ENCODE peak calls at places on chromosomes 7 and 10, in six cellular contexts. W, T, B, F, C and L are unnamed samples.

GRCh38 chr7:84524714-84525694 is 330.4 kb upstream of the SEMA3A start:
- DNase-seq in C (no peak), F (peak), B (no peak), W (no peak), T (no peak), L (no peak)

GRCh38 chr7:100520138-100520537 is 18.9 kb upstream of the AGFG2 start:
- DNase-seq in B (no peak), T (no peak), C (no peak), W (no peak), F (no peak), L (no peak)

GRCh38 chr7:2288986-2289611 is 25.1 kb downstream of the SNX8 start:
- DNase-seq in W (no peak), B (no peak), F (no peak), C (no peak), T (peak), L (no peak)

GRCh38 chr10:72041491-72041890 is 46.9 kb downstream of the SPOCK2 start:
- DNase-seq in F (no peak), W (no peak), B (no peak), C (no peak), T (no peak), L (no peak)

GRCh38 chr10:4051408-4052151 is 266.6 kb upstream of the KLF6 start:
- DNase-seq in F (no peak), T (no peak), W (no peak), C (no peak), B (no peak), L (no peak)

GRCh38 chr10:100872034-100872791 is 40.5 kb upstream of the SLF2 start:
- DNase-seq in W (peak), F (peak), C (peak), T (peak), B (peak), L (no peak)

GRCh38 chr10:114544045-114544659 is 113.9 kb downstream of the ABLIM1 start:
- DNase-seq in W (no peak), T (no peak), B (no peak), C (no peak), F (peak), L (peak)

GRCh38 chr10:111756541-111757061 is 427.0 kb downstream of the GPAM start:
- DNase-seq in B (peak), F (peak), W (peak), T (peak), C (peak), L (no peak)

GRCh38 chr10:69647819-69648218 is 17.8 kb downstream of the FAM241B start:
- DNase-seq in B (no peak), F (no peak), C (no peak), W (no peak), T (no peak), L (no peak)

GRCh38 chr7:89456556-89456955 is 661.0 kb upstream of the TEX47 start:
- DNase-seq in C (no peak), F (no peak), B (no peak), T (no peak), W (no peak), L (no peak)

GRCh38 chr10:45526309-45526708 is 146.3 kb downstream of the ZFAND4 start:
- DNase-seq in T (no peak), W (no peak), C (no peak), B (no peak), F (no peak), L (no peak)

GRCh38 chr10:69965086-69965485 is 87.6 kb upstream of the MACROH2A2 start:
- DNase-seq in B (no peak), C (no peak), W (no peak), F (no peak), T (no peak), L (no peak)

GRCh38 chr7:47763063-47763974 is 181.4 kb upstream of the TNS3 start:
- DNase-seq in T (peak), W (no peak), B (peak), C (no peak), F (peak), L (no peak)

GRCh38 chr7:80263321-80263720 is 128.7 kb downstream of the GNAI1 start:
- DNase-seq in B (no peak), W (no peak), C (no peak), F (no peak), T (no peak), L (no peak)